ENCODE peak calls at places on chromosomes 16 and 17, in six cellular contexts. P, O, H, Q, X and J are unnamed samples.

GRCh38 chr16:4957720-4958509 is at the start of gene SEC14L5:
- DNase-seq in P (peak; percentile 96), O (peak; percentile 100), H (peak; percentile 98), Q (peak; percentile 97), X (peak; percentile 98), J (peak; percentile 83)

GRCh38 chr17:72089453-72089987 is 31.3 kb upstream of the SOX9 start:
- DNase-seq in P (no peak), O (no peak), H (no peak), Q (no peak), X (no peak), J (no peak)

GRCh38 chr17:27315322-27315721 is 21.4 kb downstream of the WSB1 start:
- DNase-seq in P (peak; percentile 88), O (peak; percentile 88), H (peak; percentile 97), Q (peak; percentile 70), X (peak; percentile 89), J (peak; percentile 88)

GRCh38 chr16:89572042-89572441 is 3.5 kb upstream of the CPNE7 start:
- DNase-seq in P (no peak), O (no peak), H (no peak), Q (no peak), X (no peak), J (no peak)

GRCh38 chr16:83772806-83773205 is 35.0 kb upstream of the HSBP1 start:
- DNase-seq in P (no peak), O (peak; percentile 40), H (no peak), Q (no peak), X (no peak), J (no peak)

GRCh38 chr17:78995761-78996451 is 13.7 kb downstream of the CANT1 start:
- DNase-seq in P (no peak), O (no peak), H (peak; percentile 72), Q (peak; percentile 87), X (no peak), J (no peak)

GRCh38 chr16:19831678-19832077 is 53.0 kb downstream of the GPRC5B start:
- DNase-seq in P (peak; percentile 82), O (peak; percentile 79), H (no peak), Q (no peak), X (peak; percentile 64), J (no peak)

GRCh38 chr16:61677776-61678175 is 358.5 kb downstream of the CDH8 start:
- DNase-seq in P (no peak), O (no peak), H (no peak), Q (no peak), X (no peak), J (no peak)

GRCh38 chr16:57000271-57001025 is 11.1 kb downstream of the NLRC5 start:
- DNase-seq in P (peak; percentile 94), O (peak; percentile 85), H (peak; percentile 14), Q (peak; percentile 79), X (peak; percentile 92), J (peak; percentile 85)

GRCh38 chr16:12296406-12296805 is 319.9 kb downstream of the SNX29 start:
- DNase-seq in P (no peak), O (no peak), H (no peak), Q (no peak), X (no peak), J (no peak)

GRCh38 chr16:12293913-12294312 is 317.4 kb downstream of the SNX29 start:
- DNase-seq in P (no peak), O (no peak), H (no peak), Q (no peak), X (no peak), J (no peak)

GRCh38 chr16:12296991-12297390 is 320.5 kb downstream of the SNX29 start:
- DNase-seq in P (no peak), O (no peak), H (no peak), Q (no peak), X (no peak), J (no peak)

GRCh38 chr16:12294471-12294870 is 317.9 kb downstream of the SNX29 start:
- DNase-seq in P (no peak), O (no peak), H (no peak), Q (no peak), X (no peak), J (no peak)

GRCh38 chr16:12295395-12295794 is 318.9 kb downstream of the SNX29 start:
- DNase-seq in P (peak; percentile 10), O (no peak), H (no peak), Q (no peak), X (no peak), J (no peak)
- H3K4me3 ChIP-seq in P (no peak overlapping the region), O (no peak overlapping the region), H (no peak overlapping the region), Q (no peak overlapping the region), X (no peak overlapping the region), J (no peak overlapping the region)

DNA sequence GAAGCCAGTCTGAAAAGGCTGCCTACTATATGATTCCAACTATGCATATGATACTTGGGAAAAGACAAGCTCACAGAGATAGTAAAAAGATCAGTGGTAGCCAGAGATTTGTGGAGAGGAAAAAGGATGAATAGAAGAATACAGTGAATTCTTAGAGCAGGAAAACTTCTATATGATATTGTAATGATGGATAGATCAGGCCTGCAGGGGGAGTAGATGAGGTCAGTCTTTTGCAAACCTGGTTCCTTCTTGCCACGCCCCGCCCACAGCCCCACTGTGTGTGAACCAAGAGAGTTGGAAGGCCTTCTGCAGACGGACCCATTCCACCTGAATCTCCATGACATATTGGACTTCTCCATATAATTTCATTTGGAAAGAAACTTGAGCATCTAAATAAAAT is 761 bp upstream of the CCL8 start:
- DNase-seq in P (no peak), O (no peak), H (no peak), Q (no peak), X (no peak), J (no peak)
- TF ChIP-seq CTCF in P (no peak), O (no peak), H (no peak), Q (no peak), X (no peak), J (no peak)

DNA sequence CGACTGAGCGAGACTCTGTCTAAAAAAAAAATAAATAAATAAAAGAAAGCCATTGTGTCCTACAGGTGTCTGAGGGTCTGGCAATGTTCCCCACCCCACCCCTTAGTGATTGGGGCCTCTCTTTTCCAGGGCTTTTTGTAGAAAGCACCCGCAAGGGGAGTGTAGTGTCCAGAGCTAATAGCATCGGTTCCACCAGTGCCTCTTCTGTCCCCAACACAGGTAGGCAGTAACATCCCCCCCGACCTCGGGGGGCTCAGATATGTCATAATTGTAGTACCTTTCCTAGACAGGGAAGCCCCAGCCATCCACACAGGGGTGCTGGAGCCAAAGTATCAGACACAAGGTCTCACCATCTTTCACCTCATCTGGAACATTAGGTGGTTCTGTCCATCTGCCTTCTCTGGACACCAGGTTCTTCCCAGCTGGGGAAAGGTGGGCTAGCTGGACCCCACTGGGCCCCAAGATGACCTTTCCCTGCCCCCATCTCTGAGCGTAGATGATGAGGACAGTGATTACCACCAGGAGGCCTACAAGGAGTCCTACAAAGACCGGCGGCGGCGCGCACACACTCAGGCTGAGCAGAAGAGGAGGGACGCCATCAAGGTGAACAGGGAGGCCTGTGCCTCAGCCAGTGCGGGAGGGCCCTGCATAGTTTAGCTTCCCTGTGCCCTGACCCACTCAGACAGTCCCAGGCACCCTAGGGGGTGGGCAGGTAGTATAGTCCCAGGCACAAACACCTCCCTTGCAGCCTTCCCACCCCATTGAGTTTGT is 1.6 kb downstream of the MLX start:
- DNase-seq in P (no peak), O (no peak), H (peak; percentile 59), Q (no peak), X (no peak), J (no peak)
- H3K4me3 ChIP-seq in P (no peak overlapping the region), O (no peak overlapping the region), H (no peak overlapping the region), Q (no peak overlapping the region), X (no peak overlapping the region), J (no peak overlapping the region)

GRCh38 chr16:81445143-81445922 is 725 bp downstream of the CMIP start:
- DNase-seq in P (peak; percentile 35), O (no peak), H (peak; percentile 78), Q (peak; percentile 73), X (no peak), J (no peak)
- TF ChIP-seq CTCF in P (peak; percentile 20), O (no peak), H (no peak), Q (no peak), X (no peak), J (peak; percentile 25)

DNA sequence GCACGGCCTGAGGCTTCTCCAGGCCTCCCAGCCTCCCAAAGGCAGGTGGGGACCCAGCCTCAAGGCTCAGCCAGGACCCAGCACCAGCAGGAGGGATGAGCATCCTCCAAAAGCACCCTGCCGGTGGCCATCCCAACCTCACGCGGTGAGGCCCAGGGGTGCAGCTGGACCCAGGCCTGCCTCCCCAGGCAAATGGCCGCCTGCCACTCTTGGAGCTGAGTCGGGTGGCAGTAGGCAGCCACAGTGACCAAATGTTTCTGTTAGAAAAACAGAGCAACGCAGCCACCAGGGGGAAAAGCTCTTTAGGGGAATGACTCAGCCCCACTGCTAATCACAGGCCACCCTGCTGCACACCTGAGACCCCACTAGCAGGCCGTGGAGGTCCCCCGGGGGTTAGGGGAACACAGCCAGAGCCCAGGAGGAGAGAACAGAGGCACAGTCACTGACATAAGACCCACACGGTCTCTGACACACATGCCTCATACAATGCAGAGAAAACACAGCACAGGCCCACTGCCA is 12.5 kb downstream of the BCAR1 start:
- DNase-seq in P (no peak), O (no peak), H (no peak), Q (no peak), X (no peak), J (no peak)
- H3K4me3 ChIP-seq in P (no peak overlapping the region), O (no peak overlapping the region), H (no peak overlapping the region), Q (no peak overlapping the region), X (no peak overlapping the region), J (no peak overlapping the region)

DNA sequence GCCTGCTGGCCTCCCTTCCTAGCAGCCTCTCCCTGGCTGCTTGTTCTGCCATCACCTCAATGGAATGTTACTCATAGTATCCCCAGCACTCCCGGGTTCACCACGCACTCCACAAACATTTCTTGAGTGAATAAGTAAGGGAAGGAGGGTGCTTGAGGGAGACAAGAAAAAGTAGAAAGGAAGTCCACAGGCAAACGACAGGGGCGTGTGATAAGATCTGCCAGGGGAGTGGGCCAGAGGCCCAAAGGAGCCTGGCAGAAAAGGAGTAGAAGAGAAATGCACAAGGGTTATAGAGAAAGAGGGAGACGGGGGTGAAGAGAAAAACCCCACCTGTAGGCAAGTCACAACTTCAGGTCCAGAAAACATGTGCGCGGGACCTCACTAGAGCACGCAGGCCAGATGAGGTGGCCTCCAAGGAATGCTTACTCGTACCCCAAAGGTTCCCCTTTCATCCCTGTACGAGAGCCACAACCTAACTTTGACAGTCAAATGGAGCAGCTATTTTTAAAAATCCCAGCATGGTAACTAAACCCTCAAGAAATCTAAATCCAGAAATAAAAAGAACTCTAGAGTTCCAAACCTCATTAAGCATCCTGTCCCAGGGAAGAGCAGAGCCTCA is 6.6 kb downstream of the ZDHHC7 start:
- DNase-seq in P (peak; percentile 93), O (peak; percentile 88), H (no peak), Q (no peak), X (peak; percentile 81), J (peak; percentile 55)
- TF ChIP-seq CTCF in P (no peak), O (no peak), H (no peak), Q (no peak), X (no peak), J (no peak)